ENCODE peak calls at places on chromosome 3, in seven cellular contexts. N, Q, D, V, J, I and K are unnamed samples.
A peak's percentile ranks its signal among the peaks of the same experiment; 100 is the strongest.

GRCh38 chr3:47022540-47023161 is 43.2 kb downstream of the NBEAL2 start:
- DNase-seq in J (no peak), I (no peak), N (no peak), Q (no peak), V (no peak), D (no peak), K (no peak)

GRCh38 chr3:107753494-107753893 is 230.7 kb downstream of the BBX start:
- DNase-seq in V (no peak), Q (no peak), J (no peak), D (peak; percentile 50), N (peak; percentile 63), I (no peak), K (no peak)

GRCh38 chr3:85632921-85633320 is 674.1 kb downstream of the CADM2 start:
- DNase-seq in I (no peak), D (no peak), N (no peak), V (no peak), Q (no peak), J (no peak), K (no peak)

GRCh38 chr3:51620543-51620942 is 50.5 kb upstream of the TEX264 start:
- DNase-seq in N (no peak), Q (no peak), I (no peak), D (no peak), V (no peak), J (no peak), K (no peak)

GRCh38 chr3:135811597-135811996 is 153.9 kb upstream of the PPP2R3A start:
- DNase-seq in Q (no peak), J (no peak), I (no peak), D (no peak), N (no peak), V (no peak), K (no peak)

GRCh38 chr3:171317133-171317532 is 143.1 kb downstream of the TNIK start:
- DNase-seq in V (no peak), N (peak; percentile 34), Q (no peak), D (peak; percentile 18), I (no peak), J (no peak), K (no peak)

GRCh38 chr3:100073555-100074307 is 40.6 kb downstream of the FILIP1L start:
- DNase-seq in N (no peak), J (no peak), Q (no peak), D (peak; percentile 34), I (peak; percentile 59), V (peak; percentile 35), K (no peak)

GRCh38 chr3:139222100-139222657 is 121.6 kb upstream of the MRPS22 start:
- DNase-seq in N (no peak), I (no peak), J (no peak), V (no peak), Q (no peak), D (no peak), K (no peak)

GRCh38 chr3:168416446-168416845 is 320.7 kb upstream of the GOLIM4 start:
- DNase-seq in N (no peak), Q (no peak), J (no peak), D (no peak), V (no peak), I (no peak), K (no peak)

GRCh38 chr3:190972840-190973270 is 110.4 kb upstream of the GMNC start:
- DNase-seq in N (peak; percentile 43), V (no peak), D (peak; percentile 11), I (no peak), J (no peak), Q (no peak), K (no peak)

GRCh38 chr3:141998674-141999290 is 122.3 kb downstream of the ATP1B3 start:
- DNase-seq in I (no peak), J (no peak), V (no peak), D (peak; percentile 26), N (peak; percentile 23), Q (no peak), K (no peak)

GRCh38 chr3:135235541-135235940 is 440.5 kb downstream of the EPHB1 start:
- DNase-seq in J (no peak), D (no peak), Q (no peak), I (no peak), N (no peak), V (no peak), K (no peak)

GRCh38 chr3:43959498-43960447 is 269.0 kb downstream of the ABHD5 start:
- DNase-seq in Q (no peak), I (no peak), D (no peak), V (no peak), J (no peak), N (no peak), K (no peak)

GRCh38 chr3:178386880-178387279 is 149.4 kb upstream of the KCNMB2 start:
- DNase-seq in V (no peak), N (no peak), D (no peak), Q (no peak), J (no peak), I (no peak), K (no peak)

GRCh38 chr3:183151086-183151485 is 11.4 kb downstream of the LAMP3 start:
- DNase-seq in V (no peak), I (no peak), Q (no peak), N (no peak), J (no peak), D (no peak), K (no peak)

GRCh38 chr3:142087676-142088075 is 61.7 kb downstream of the TFDP2 start:
- DNase-seq in N (peak; percentile 32), Q (no peak), V (no peak), I (no peak), J (no peak), D (peak; percentile 70), K (no peak)

GRCh38 chr3:64276131-64276530 is 50.9 kb upstream of the PRICKLE2 start:
- DNase-seq in Q (no peak), D (no peak), V (no peak), I (no peak), J (no peak), N (peak; percentile 42), K (no peak)